ENCODE peak calls at places on chromosomes 11 and 22, in five cellular contexts. I, C, J, U and T are unnamed samples.

GRCh38 chr11:88402784-88403183 is 65.2 kb upstream of the CTSC start:
- DNase-seq in I (no peak), C (no peak), J (no peak), U (no peak), T (no peak)

GRCh38 chr11:105824494-105825013 is 197.5 kb downstream of the MSANTD4 start:
- DNase-seq in I (no peak), C (no peak), J (no peak), U (no peak), T (no peak)

GRCh38 chr11:127843483-127844396 is 743.6 kb downstream of the ETS1 start:
- DNase-seq in I (peak), C (no peak), J (peak), U (peak), T (no peak)

GRCh38 chr22:26783886-26784285 is 126.5 kb downstream of the MIAT start:
- DNase-seq in I (no peak), C (no peak), J (no peak), U (no peak), T (no peak)

GRCh38 chr11:77470971-77471370 is 2.9 kb downstream of the PAK1 start:
- DNase-seq in I (no peak), C (no peak), J (no peak), U (no peak), T (no peak)

GRCh38 chr11:63749624-63750023 is 19.0 kb downstream of the ZFTA start:
- DNase-seq in I (no peak), C (no peak), J (no peak), U (no peak), T (no peak)

GRCh38 chr11:77125695-77126094 is 2.4 kb upstream of the MYO7A start:
- DNase-seq in I (no peak), C (no peak), J (no peak), U (no peak), T (no peak)

GRCh38 chr22:50529416-50530279 is at the start of gene TYMP:
- DNase-seq in I (no peak), C (peak), J (peak), U (peak), T (no peak)

GRCh38 chr22:30894371-30894740 is 74.2 kb downstream of the MORC2 start:
- DNase-seq in I (no peak), C (no peak), J (no peak), U (no peak), T (no peak)

GRCh38 chr22:50342651-50343540 is at the start of gene PPP6R2:
- DNase-seq in I (peak), C (peak), J (peak), U (peak), T (no peak)

GRCh38 chr11:10318527-10318802 is 13.6 kb downstream of the ADM start:
- DNase-seq in I (no peak), C (no peak), J (no peak), U (no peak), T (no peak)

GRCh38 chr11:3139481-3140290 is 25.4 kb downstream of the OSBPL5 start:
- DNase-seq in I (peak), C (no peak), J (no peak), U (no peak), T (no peak)

GRCh38 chr11:47858169-47858543 is 10.0 kb upstream of the NUP160 start:
- DNase-seq in I (no peak), C (no peak), J (no peak), U (peak), T (no peak)

GRCh38 chr11:73085189-73085875 is 56.8 kb downstream of the FCHSD2 start:
- DNase-seq in I (peak), C (no peak), J (no peak), U (no peak), T (no peak)

GRCh38 chr11:126748097-126748756 is 252.3 kb downstream of the KIRREL3 start:
- DNase-seq in I (no peak), C (no peak), J (no peak), U (no peak), T (no peak)

GRCh38 chr11:47234669-47235075 is 13.9 kb downstream of the ACP2 start:
- DNase-seq in I (no peak), C (no peak), J (no peak), U (no peak), T (no peak)

GRCh38 chr22:22930571-22931556 is 43.2 kb downstream of the IGLL5 start:
- DNase-seq in I (no peak), C (no peak), J (no peak), U (no peak), T (no peak)

GRCh38 chr11:105046898-105047579 is 1.9 kb upstream of the CARD16 start:
- DNase-seq in I (no peak), C (no peak), J (no peak), U (no peak), T (no peak)

GRCh38 chr11:130585545-130585944 is 137.1 kb downstream of the ADAMTS15 start:
- DNase-seq in I (no peak), C (no peak), J (no peak), U (no peak), T (no peak)

GRCh38 chr11:107924306-107924705 is 3.9 kb upstream of the RAB39A start:
- DNase-seq in I (no peak), C (no peak), J (no peak), U (no peak), T (no peak)

GRCh38 chr11:75534291-75535038 is 8.7 kb upstream of the GDPD5 start:
- DNase-seq in I (no peak), C (no peak), J (no peak), U (no peak), T (no peak)

GRCh38 chr11:129950319-129951034 is 52.2 kb downstream of the PRDM10 start:
- DNase-seq in I (peak), C (peak), J (peak), U (peak), T (no peak)

GRCh38 chr22:30310881-30311771 is 15.6 kb downstream of the TBC1D10A start:
- DNase-seq in I (no peak), C (peak), J (peak), U (peak), T (peak)

GRCh38 chr11:120215634-120216033 is 4.8 kb downstream of the OAF start:
- DNase-seq in I (no peak), C (peak), J (no peak), U (no peak), T (no peak)

GRCh38 chr11:121374286-121374985 is 77.7 kb upstream of the SORL1 start:
- DNase-seq in I (no peak), C (no peak), J (no peak), U (no peak), T (no peak)

GRCh38 chr11:57493507-57494503 is 21.7 kb downstream of the SLC43A1 start:
- DNase-seq in I (peak), C (peak), J (no peak), U (no peak), T (no peak)

GRCh38 chr22:16866167-16866566 is 41.0 kb upstream of the XKR3 start:
- DNase-seq in I (no peak), C (no peak), J (no peak), U (no peak), T (peak)

GRCh38 chr11:56932572-56933235 is 56.0 kb upstream of the OR5AK2 start:
- DNase-seq in I (peak), C (no peak), J (no peak), U (peak), T (no peak)

GRCh38 chr11:30855383-30856006 is 269.3 kb upstream of the MPPED2 start:
- DNase-seq in I (peak), C (no peak), J (no peak), U (no peak), T (no peak)

GRCh38 chr22:25365491-25366261 is 146.2 kb downstream of the CRYBB2 start:
- DNase-seq in I (no peak), C (no peak), J (no peak), U (no peak), T (no peak)

GRCh38 chr11:11620251-11620965 is 1.4 kb downstream of the GALNT18 start:
- DNase-seq in I (no peak), C (peak), J (no peak), U (no peak), T (peak)
- TF ChIP-seq POLR2A in I (no peak), C (no peak), J (no peak), U (no peak), T (no peak)

DNA sequence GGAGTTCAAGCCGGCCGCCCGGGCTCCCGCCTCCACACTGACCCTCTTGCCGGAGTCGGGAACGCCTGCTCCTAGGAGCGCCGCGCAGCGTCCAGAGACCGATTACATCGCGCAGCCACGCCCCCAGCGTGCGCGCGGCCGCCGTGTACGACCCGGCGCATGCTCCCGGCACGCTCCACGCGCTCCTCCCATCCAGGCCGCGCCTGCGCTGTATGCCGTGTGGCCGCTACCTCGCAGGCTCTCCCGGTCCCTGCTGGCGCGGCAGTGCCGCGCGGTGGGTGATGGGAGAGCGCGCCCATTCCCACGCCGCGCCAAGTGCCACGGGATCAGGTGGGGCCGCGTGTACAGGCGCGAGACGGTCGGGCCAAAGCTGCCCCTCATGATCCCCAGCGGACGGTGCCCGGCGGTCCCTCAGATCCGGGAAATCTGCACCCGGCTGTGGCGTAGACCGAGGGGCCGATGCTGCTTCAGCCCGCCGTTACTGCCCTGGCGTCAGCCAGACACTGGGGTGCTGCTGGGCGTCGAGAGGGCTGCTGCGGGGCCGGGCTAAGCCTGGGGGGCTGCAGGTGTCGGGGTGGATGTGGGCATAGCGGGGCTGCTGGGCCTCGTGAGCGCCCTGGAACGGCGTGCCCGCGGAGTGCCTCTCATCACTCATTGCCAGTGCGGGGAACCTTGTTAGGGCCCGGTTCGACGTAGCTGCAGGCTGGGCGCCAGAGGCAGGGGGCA is at the start of the genes GNB1L and RTL10:
- DNase-seq in I (peak), C (peak), J (peak), U (peak), T (peak)
- TF ChIP-seq POLR2A in I (peak), C (peak), J (peak), U (no peak), T (peak)

GRCh38 chr22:37953062-37953436 is 352 bp downstream of the C22orf23 start:
- DNase-seq in I (no peak), C (no peak), J (no peak), U (no peak), T (no peak)

GRCh38 chr22:37959231-37959825 is 5.8 kb downstream of the POLR2F start:
- DNase-seq in I (no peak), C (no peak), J (no peak), U (no peak), T (no peak)

GRCh38 chr22:37957232-37957631 is 3.7 kb downstream of the POLR2F start:
- DNase-seq in I (no peak), C (no peak), J (no peak), U (no peak), T (no peak)

GRCh38 chr22:37951305-37951704 is 2.1 kb downstream of the C22orf23 start:
- DNase-seq in I (peak), C (no peak), J (no peak), U (no peak), T (no peak)

GRCh38 chr22:37953437-37954179 is at the start of the genes C22orf23 and POLR2F:
- DNase-seq in I (peak), C (peak), J (peak), U (peak), T (peak)
- TF ChIP-seq POLR2A in I (peak), C (peak), J (peak), U (no peak), T (no peak)

GRCh38 chr11:45209904-45210699 is 63.7 kb downstream of the PRDM11 start:
- DNase-seq in I (peak), C (peak), J (peak), U (peak), T (peak)
- TF ChIP-seq POLR2A in I (no peak), C (peak), J (no peak), U (no peak), T (no peak)

GRCh38 chr11:62601364-62602140 is at the start of gene MTA2:
- DNase-seq in I (peak), C (peak), J (peak), U (peak), T (peak)

GRCh38 chr11:62599909-62600308 is 1.8 kb downstream of the MTA2 start:
- DNase-seq in I (no peak), C (no peak), J (no peak), U (no peak), T (no peak)

GRCh38 chr11:62600367-62601113 is 1.1 kb downstream of the MTA2 start:
- DNase-seq in I (peak), C (no peak), J (no peak), U (no peak), T (no peak)

GRCh38 chr11:62601114-62601363 is 626 bp downstream of the MTA2 start:
- DNase-seq in I (peak), C (peak), J (no peak), U (no peak), T (no peak)

GRCh38 chr11:62599069-62599696 is 2.5 kb downstream of the MTA2 start:
- DNase-seq in I (peak), C (peak), J (peak), U (peak), T (peak)
- TF ChIP-seq POLR2A in I (peak), C (no peak), J (no peak), U (no peak), T (no peak)

DNA sequence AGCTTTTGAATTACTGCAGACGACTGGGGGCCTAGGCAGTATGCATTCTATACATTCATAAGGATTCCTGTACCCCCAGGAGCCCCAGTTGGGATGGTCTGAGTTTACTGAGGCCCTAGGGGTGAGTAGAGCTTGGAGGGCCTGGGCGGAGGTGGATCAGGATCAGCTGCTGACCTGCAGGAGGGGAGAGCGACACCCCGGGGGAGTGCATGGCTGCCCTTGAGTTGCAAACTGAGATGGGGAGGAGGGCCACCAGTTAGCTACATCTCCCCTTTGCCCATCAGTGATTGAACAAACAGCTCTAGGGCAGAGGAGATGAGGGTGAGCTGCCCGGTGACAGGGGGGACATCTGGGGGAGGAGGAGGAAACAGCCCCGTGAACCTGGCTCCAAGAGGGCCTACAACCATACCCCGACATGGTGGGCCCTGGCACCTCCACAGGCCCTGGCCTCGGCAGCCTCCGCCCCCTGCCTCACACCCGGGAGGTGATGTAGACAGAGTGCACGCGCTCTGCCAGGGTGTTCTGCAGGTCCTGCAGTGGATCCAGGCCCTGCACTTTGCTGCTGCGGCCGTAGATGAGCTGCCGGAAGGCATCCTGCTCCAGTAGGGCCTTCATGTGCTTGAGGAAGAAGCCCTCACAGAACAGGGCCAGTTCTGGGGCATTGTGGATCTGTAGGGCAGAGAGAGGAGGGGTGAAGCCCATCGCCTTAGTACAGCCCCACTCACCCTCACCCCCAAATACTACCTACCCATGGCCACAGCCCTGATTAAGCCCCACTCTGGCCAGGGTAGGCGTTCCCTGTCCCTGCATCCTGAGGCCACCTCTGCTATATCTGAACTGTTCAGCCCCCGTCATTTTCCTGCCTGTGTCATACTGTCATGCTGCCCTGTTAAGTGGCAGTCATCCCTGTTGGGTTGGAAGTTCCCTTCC is 46.8 kb downstream of the NAT10 start:
- DNase-seq in I (no peak), C (no peak), J (no peak), U (no peak), T (no peak)
- TF ChIP-seq POLR2A in I (no peak), C (no peak), J (no peak), U (no peak), T (no peak)

DNA sequence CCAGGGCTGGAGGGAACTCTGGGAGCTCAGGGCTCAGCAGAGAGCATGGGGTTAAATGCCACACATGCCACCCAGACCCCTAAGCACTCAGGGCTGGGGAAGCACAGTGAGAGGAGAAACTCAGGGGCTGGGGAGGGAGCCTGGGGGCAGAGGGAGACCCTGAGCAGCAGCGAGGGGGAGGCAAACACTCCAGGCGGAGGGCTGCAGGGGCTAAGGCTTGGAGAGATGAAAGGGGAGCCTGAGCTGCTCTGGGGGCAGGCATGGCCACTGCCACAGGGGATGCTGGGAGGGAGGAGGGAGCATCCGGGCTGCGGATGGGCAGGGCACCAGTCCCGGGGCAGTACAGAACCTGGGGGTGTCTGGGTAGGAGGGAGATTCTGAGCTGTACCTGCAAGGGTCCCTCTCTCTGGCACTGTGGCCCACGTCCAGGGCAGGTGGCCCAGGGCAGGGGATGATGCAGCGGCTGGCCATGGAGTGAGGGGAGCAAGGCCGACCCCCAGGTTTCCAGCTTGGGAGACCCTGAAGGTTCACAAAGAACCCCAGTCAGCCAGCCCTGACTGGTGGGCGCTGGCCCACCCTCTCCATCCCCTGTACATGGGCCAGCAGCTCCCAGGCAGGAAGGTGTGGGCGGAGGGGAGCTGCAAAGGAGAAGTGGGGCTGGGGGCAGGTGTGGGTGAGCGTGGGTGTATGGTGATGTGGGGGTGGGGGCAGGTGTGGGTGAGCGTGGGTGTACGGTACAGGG is 2.0 kb upstream of the TNFRSF13C start:
- DNase-seq in I (no peak), C (no peak), J (no peak), U (no peak), T (no peak)
- TF ChIP-seq POLR2A in I (no peak), C (no peak), J (no peak), U (no peak), T (no peak)